ENCODE peak calls at places on chromosomes 16 and 17, in four cellular contexts. One of them, this sample, is unnamed.

GRCh38 chr17:80494547-80494946 is 18.1 kb upstream of the NPTX1 start:
- DNase-seq in H1: no peak
- DNase-seq in GM12878: no peak
- DNase-seq in GM12891: no peak
- DNase-seq in this sample: no peak

GRCh38 chr17:76528528-76529223 is 8.8 kb downstream of the CYGB start:
- DNase-seq in H1: no peak
- DNase-seq in GM12878: no peak
- DNase-seq in GM12891: no peak
- DNase-seq in this sample: peak

GRCh38 chr16:79329967-79330366 is 270.6 kb downstream of the MAF start:
- DNase-seq in GM12878: no peak
- DNase-seq in H1: no peak
- DNase-seq in GM12891: no peak
- DNase-seq in this sample: no peak

GRCh38 chr16:67856927-67857546 is 9.5 kb upstream of the CENPT start:
- DNase-seq in GM12878: no peak
- DNase-seq in GM12891: no peak
- DNase-seq in H1: no peak
- DNase-seq in this sample: no peak

GRCh38 chr16:80174416-80174815 is 366.4 kb upstream of the DYNLRB2 start:
- DNase-seq in H1: no peak
- DNase-seq in GM12891: no peak
- DNase-seq in GM12878: no peak
- DNase-seq in this sample: no peak

GRCh38 chr16:65967376-65967775 is 399.1 kb upstream of the CDH5 start:
- DNase-seq in GM12878: no peak
- DNase-seq in GM12891: no peak
- DNase-seq in H1: no peak
- DNase-seq in this sample: no peak

GRCh38 chr16:83402160-83402794 is 405.5 kb upstream of the HSBP1 start:
- DNase-seq in GM12891: no peak
- DNase-seq in H1: peak
- DNase-seq in GM12878: no peak
- DNase-seq in this sample: no peak

GRCh38 chr17:75896360-75897075 is at the start of gene TRIM65:
- DNase-seq in GM12878: no peak
- DNase-seq in GM12891: peak
- DNase-seq in H1: peak
- DNase-seq in this sample: peak

GRCh38 chr16:17448640-17449638 is 21.8 kb downstream of the XYLT1 start:
- DNase-seq in H1: no peak
- DNase-seq in GM12891: no peak
- DNase-seq in GM12878: no peak
- DNase-seq in this sample: no peak

GRCh38 chr17:17001874-17002520 is 30.1 kb upstream of the TNFRSF13B start:
- DNase-seq in H1: peak
- DNase-seq in GM12891: peak
- DNase-seq in GM12878: no peak
- DNase-seq in this sample: peak

GRCh38 chr17:61058066-61058465 is 341.6 kb upstream of the TBX2 start:
- DNase-seq in GM12891: no peak
- DNase-seq in GM12878: no peak
- DNase-seq in H1: no peak
- DNase-seq in this sample: no peak

GRCh38 chr16:30896890-30897730 is 696 bp downstream of the CTF1 start:
- DNase-seq in H1: peak
- DNase-seq in GM12878: no peak
- DNase-seq in GM12891: peak
- DNase-seq in this sample: peak

GRCh38 chr17:60256174-60256573 is 106.4 kb downstream of the CA4 start:
- DNase-seq in GM12891: no peak
- DNase-seq in GM12878: no peak
- DNase-seq in H1: no peak
- DNase-seq in this sample: no peak

GRCh38 chr16:70453891-70454220 is 539 bp upstream of the FCSK start:
- DNase-seq in GM12878: no peak
- DNase-seq in H1: no peak
- DNase-seq in GM12891: no peak
- DNase-seq in this sample: no peak

GRCh38 chr17:12022310-12022709 is 1.6 kb downstream of the MAP2K4 start:
- DNase-seq in GM12878: no peak
- DNase-seq in GM12891: no peak
- DNase-seq in H1: no peak
- DNase-seq in this sample: no peak

GRCh38 chr17:62578757-62579487 is 48.5 kb upstream of the MRC2 start:
- DNase-seq in GM12878: no peak
- DNase-seq in GM12891: no peak
- DNase-seq in H1: no peak
- DNase-seq in this sample: no peak

GRCh38 chr17:53627511-53627910 is 195.2 kb upstream of the KIF2B start:
- DNase-seq in GM12878: no peak
- DNase-seq in GM12891: no peak
- DNase-seq in H1: no peak
- DNase-seq in this sample: no peak

GRCh38 chr16:88768041-88768876 is 16.8 kb downstream of the PIEZO1 start:
- DNase-seq in GM12878: no peak
- DNase-seq in H1: no peak
- DNase-seq in GM12891: no peak
- DNase-seq in this sample: no peak

GRCh38 chr17:55320594-55321506 is 56.1 kb downstream of the HLF start:
- DNase-seq in GM12891: no peak
- DNase-seq in H1: no peak
- DNase-seq in GM12878: no peak
- DNase-seq in this sample: no peak

GRCh38 chr17:62119373-62119772 is 54.3 kb upstream of the MED13 start:
- DNase-seq in GM12891: peak
- DNase-seq in GM12878: no peak
- DNase-seq in H1: no peak
- DNase-seq in this sample: peak

GRCh38 chr16:4535627-4536108 is 2.9 kb downstream of the CDIP1 start:
- DNase-seq in H1: no peak
- DNase-seq in GM12878: no peak
- DNase-seq in GM12891: no peak
- DNase-seq in this sample: no peak

GRCh38 chr16:15450624-15451023 is 16.2 kb downstream of the BMERB1 start:
- DNase-seq in GM12891: no peak
- DNase-seq in H1: no peak
- DNase-seq in GM12878: no peak
- DNase-seq in this sample: no peak

GRCh38 chr17:10620823-10621222 is 36.3 kb downstream of the MYH3 start:
- DNase-seq in GM12891: no peak
- DNase-seq in H1: no peak
- DNase-seq in GM12878: no peak
- DNase-seq in this sample: no peak

GRCh38 chr16:57788951-57789350 is 13.3 kb downstream of the KIFC3 start:
- DNase-seq in GM12891: no peak
- DNase-seq in GM12878: no peak
- DNase-seq in H1: no peak
- DNase-seq in this sample: no peak

GRCh38 chr17:82051776-82052637 is at the start of the genes GPS1 and RFNG:
- DNase-seq in GM12878: no peak
- DNase-seq in H1: peak
- DNase-seq in GM12891: peak
- DNase-seq in this sample: peak

GRCh38 chr17:10745231-10745630 is 15.4 kb upstream of the TMEM220 start:
- DNase-seq in H1: no peak
- DNase-seq in GM12878: no peak
- DNase-seq in GM12891: no peak
- DNase-seq in this sample: no peak

GRCh38 chr17:48494335-48494734 is 36.5 kb downstream of the HOXB1 start:
- DNase-seq in GM12891: no peak
- DNase-seq in H1: no peak
- DNase-seq in GM12878: no peak
- DNase-seq in this sample: no peak

GRCh38 chr17:74972107-74972972 is at the start of gene HID1:
- DNase-seq in H1: peak
- DNase-seq in GM12891: peak
- DNase-seq in GM12878: no peak
- DNase-seq in this sample: peak

DNA sequence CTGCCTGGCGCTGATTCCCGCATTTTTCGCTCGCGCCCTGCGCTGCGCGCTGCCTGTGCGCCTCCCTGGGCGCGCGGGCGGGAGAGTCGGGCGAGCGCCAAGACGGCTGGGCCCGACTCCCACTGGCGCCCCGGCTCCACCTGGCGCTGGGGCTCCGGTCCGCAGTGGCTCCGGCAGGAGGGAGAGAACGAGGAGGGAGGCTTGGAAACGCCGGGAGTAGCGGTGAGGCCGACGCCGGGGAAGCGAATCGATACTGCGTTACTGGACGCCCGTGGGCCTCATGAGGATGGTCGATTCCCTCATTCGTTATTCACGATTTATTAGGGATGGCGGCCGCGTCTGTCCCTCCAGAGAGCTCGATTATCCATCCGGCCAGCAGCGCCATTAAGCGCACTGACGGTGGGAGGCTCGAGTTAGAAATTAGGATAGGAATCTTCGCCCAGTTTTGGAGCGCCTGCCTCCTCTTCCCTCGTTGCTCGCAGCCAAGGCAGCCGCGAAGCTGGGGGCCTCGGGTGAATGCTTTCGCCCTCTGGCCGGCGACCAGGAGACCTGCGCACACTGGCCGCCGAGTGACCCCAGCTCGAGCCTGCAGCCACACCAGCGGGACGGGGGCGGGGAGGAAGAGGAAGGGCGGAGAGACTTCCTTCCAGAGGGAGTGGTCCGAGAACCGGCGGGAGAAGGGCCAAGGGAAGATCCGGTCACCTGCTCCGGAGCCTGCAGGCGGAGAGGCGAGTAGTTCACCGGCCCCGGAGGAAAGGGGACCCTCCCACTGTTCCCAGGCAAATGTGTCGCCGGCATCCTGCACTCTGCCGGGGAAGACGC is 1.3 kb upstream of the PCGF2 start:
- DNase-seq in H1: peak
- DNase-seq in GM12878: no peak
- DNase-seq in GM12891: no peak
- DNase-seq in this sample: no peak
- TF ChIP-seq POLR2AphosphoS5 in H1: peak
- TF ChIP-seq POLR2AphosphoS5 in GM12878: no peak
- TF ChIP-seq POLR2AphosphoS5 in GM12891: no peak
- TF ChIP-seq POLR2AphosphoS5 in this sample: no peak

DNA sequence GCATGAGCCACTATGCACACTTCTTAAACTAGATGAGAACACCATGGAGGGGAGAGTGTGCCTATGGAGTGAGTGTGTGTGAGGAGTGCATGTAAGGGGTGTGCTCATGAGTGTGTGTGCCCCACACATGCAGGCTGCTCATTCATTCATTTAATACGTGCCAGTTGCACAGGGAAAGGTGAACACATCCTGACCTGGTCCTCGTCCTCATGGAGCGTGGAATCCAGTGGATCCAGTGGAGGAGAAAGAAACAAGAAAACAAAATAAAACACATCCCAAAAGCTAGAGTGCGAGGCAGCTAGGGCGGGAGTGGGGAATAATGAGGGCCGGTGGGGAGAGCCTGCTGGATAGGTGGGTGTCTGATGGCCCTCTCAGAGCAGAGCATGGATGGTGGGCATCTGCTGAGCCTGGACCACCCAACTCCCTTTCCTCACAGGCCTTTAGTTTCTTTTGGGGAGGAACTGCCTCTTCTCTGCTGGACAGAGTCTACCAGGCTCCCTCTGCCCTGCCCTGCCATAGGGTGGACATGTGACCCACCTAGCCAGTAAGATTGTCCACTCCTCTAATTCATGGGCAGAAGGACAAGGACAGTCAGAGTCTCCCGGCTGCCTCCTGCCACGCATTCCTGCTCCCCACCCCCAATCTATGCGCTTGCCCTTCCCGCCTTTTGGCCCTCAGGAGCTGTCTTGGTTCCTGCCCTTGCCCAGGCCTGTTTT is 204.3 kb downstream of the RAB11FIP4 start:
- DNase-seq in H1: no peak
- DNase-seq in GM12878: no peak
- DNase-seq in GM12891: no peak
- DNase-seq in this sample: no peak
- TF ChIP-seq TAF1 in H1: no peak
- TF ChIP-seq TAF1 in GM12878: no peak
- TF ChIP-seq TAF1 in GM12891: no peak
- TF ChIP-seq TAF1 in this sample: no peak

GRCh38 chr16:28208824-28209223 is 2.9 kb downstream of the XPO6 start:
- DNase-seq in H1: no peak
- DNase-seq in GM12891: no peak
- DNase-seq in GM12878: no peak
- DNase-seq in this sample: no peak
- TF ChIP-seq POLR2AphosphoS5 in H1: no peak
- TF ChIP-seq POLR2AphosphoS5 in GM12891: no peak
- TF ChIP-seq POLR2AphosphoS5 in GM12878: no peak
- TF ChIP-seq POLR2AphosphoS5 in this sample: no peak

GRCh38 chr17:79476074-79476473 is 134.8 kb downstream of the RBFOX3 start:
- DNase-seq in H1: no peak
- DNase-seq in GM12878: no peak
- DNase-seq in GM12891: no peak
- DNase-seq in this sample: no peak
- TF ChIP-seq TAF1 in H1: no peak
- TF ChIP-seq TAF1 in GM12878: no peak
- TF ChIP-seq TAF1 in GM12891: no peak
- TF ChIP-seq TAF1 in this sample: no peak

GRCh38 chr16:81457326-81458133 is 12.9 kb downstream of the CMIP start:
- DNase-seq in GM12891: no peak
- DNase-seq in H1: no peak
- DNase-seq in GM12878: no peak
- DNase-seq in this sample: no peak
- TF ChIP-seq POLR2AphosphoS5 in GM12891: no peak
- TF ChIP-seq POLR2AphosphoS5 in H1: no peak
- TF ChIP-seq POLR2AphosphoS5 in GM12878: no peak
- TF ChIP-seq POLR2AphosphoS5 in this sample: no peak

GRCh38 chr17:57666946-57667345 is 78.2 kb downstream of the CCDC182 start:
- DNase-seq in H1: peak
- DNase-seq in GM12891: no peak
- DNase-seq in GM12878: no peak
- DNase-seq in this sample: no peak
- TF ChIP-seq TAF1 in H1: no peak
- TF ChIP-seq TAF1 in GM12891: no peak
- TF ChIP-seq TAF1 in GM12878: no peak
- TF ChIP-seq TAF1 in this sample: no peak

This sample was measured in GM12892.